ENCODE peak calls at places on chromosome 21, in six cellular contexts. One of them, this sample, is unnamed.

GRCh38 chr21:15309721-15310120 is 244.9 kb upstream of the NRIP1 start:
- DNase-seq in Peyer's patch: no peak
- DNase-seq in mucosa of descending colon: no peak
- DNase-seq in GM12865: no peak
- DNase-seq in CD4-positive, alpha-beta T cell: no peak
- DNase-seq in cardiac fibroblast: peak
- DNase-seq in this sample: no peak

GRCh38 chr21:45590246-45590725 is 48.0 kb upstream of the SLC19A1 start:
- DNase-seq in cardiac fibroblast: peak
- DNase-seq in CD4-positive, alpha-beta T cell: peak
- DNase-seq in Peyer's patch: peak
- DNase-seq in mucosa of descending colon: peak
- DNase-seq in GM12865: peak
- DNase-seq in this sample: peak

GRCh38 chr21:17441370-17441769 is 71.5 kb upstream of the CXADR start:
- DNase-seq in cardiac fibroblast: peak
- DNase-seq in mucosa of descending colon: peak
- DNase-seq in Peyer's patch: no peak
- DNase-seq in CD4-positive, alpha-beta T cell: no peak
- DNase-seq in GM12865: no peak
- DNase-seq in this sample: no peak

GRCh38 chr21:16309250-16309971 is 579.6 kb downstream of the USP25 start:
- DNase-seq in CD4-positive, alpha-beta T cell: no peak
- DNase-seq in Peyer's patch: no peak
- DNase-seq in GM12865: no peak
- DNase-seq in mucosa of descending colon: no peak
- DNase-seq in cardiac fibroblast: no peak
- DNase-seq in this sample: no peak

GRCh38 chr21:16279658-16280581 is 550.1 kb downstream of the USP25 start:
- DNase-seq in CD4-positive, alpha-beta T cell: no peak
- DNase-seq in mucosa of descending colon: no peak
- DNase-seq in GM12865: no peak
- DNase-seq in cardiac fibroblast: peak
- DNase-seq in Peyer's patch: no peak
- DNase-seq in this sample: no peak

GRCh38 chr21:23162213-23162946 is 2164.2 kb downstream of the NCAM2 start:
- DNase-seq in Peyer's patch: no peak
- DNase-seq in cardiac fibroblast: no peak
- DNase-seq in GM12865: no peak
- DNase-seq in CD4-positive, alpha-beta T cell: no peak
- DNase-seq in mucosa of descending colon: no peak
- DNase-seq in this sample: no peak

GRCh38 chr21:36699546-36700294 is 805 bp downstream of the SIM2 start:
- DNase-seq in mucosa of descending colon: no peak
- DNase-seq in Peyer's patch: no peak
- DNase-seq in GM12865: no peak
- DNase-seq in CD4-positive, alpha-beta T cell: no peak
- DNase-seq in cardiac fibroblast: no peak
- DNase-seq in this sample: no peak

GRCh38 chr21:44425307-44425894 is 29.9 kb upstream of the LRRC3 start:
- DNase-seq in CD4-positive, alpha-beta T cell: no peak
- DNase-seq in GM12865: no peak
- DNase-seq in Peyer's patch: no peak
- DNase-seq in cardiac fibroblast: no peak
- DNase-seq in mucosa of descending colon: no peak
- DNase-seq in this sample: peak

GRCh38 chr21:32844653-32845443 is 73.3 kb upstream of the PAXBP1 start:
- DNase-seq in GM12865: no peak
- DNase-seq in Peyer's patch: no peak
- DNase-seq in cardiac fibroblast: peak
- DNase-seq in CD4-positive, alpha-beta T cell: no peak
- DNase-seq in mucosa of descending colon: no peak
- DNase-seq in this sample: no peak

GRCh38 chr21:16713331-16714114 is 799.3 kb upstream of the CXADR start:
- DNase-seq in mucosa of descending colon: no peak
- DNase-seq in cardiac fibroblast: peak
- DNase-seq in GM12865: no peak
- DNase-seq in CD4-positive, alpha-beta T cell: no peak
- DNase-seq in Peyer's patch: no peak
- DNase-seq in this sample: no peak

GRCh38 chr21:38167345-38167744 is 89.4 kb upstream of the KCNJ15 start:
- DNase-seq in GM12865: no peak
- DNase-seq in cardiac fibroblast: no peak
- DNase-seq in mucosa of descending colon: no peak
- DNase-seq in Peyer's patch: no peak
- DNase-seq in CD4-positive, alpha-beta T cell: no peak
- DNase-seq in this sample: no peak

GRCh38 chr21:38175321-38175720 is 81.5 kb upstream of the KCNJ15 start:
- DNase-seq in Peyer's patch: no peak
- DNase-seq in mucosa of descending colon: no peak
- DNase-seq in cardiac fibroblast: peak
- DNase-seq in CD4-positive, alpha-beta T cell: no peak
- DNase-seq in GM12865: no peak
- DNase-seq in this sample: no peak

GRCh38 chr21:38170705-38171682 is 85.8 kb upstream of the KCNJ15 start:
- DNase-seq in cardiac fibroblast: peak
- DNase-seq in Peyer's patch: no peak
- DNase-seq in mucosa of descending colon: no peak
- DNase-seq in GM12865: no peak
- DNase-seq in CD4-positive, alpha-beta T cell: no peak
- DNase-seq in this sample: no peak

GRCh38 chr21:38170283-38170682 is 86.5 kb upstream of the KCNJ15 start:
- DNase-seq in cardiac fibroblast: peak
- DNase-seq in Peyer's patch: no peak
- DNase-seq in CD4-positive, alpha-beta T cell: no peak
- DNase-seq in GM12865: peak
- DNase-seq in mucosa of descending colon: peak
- DNase-seq in this sample: peak

DNA sequence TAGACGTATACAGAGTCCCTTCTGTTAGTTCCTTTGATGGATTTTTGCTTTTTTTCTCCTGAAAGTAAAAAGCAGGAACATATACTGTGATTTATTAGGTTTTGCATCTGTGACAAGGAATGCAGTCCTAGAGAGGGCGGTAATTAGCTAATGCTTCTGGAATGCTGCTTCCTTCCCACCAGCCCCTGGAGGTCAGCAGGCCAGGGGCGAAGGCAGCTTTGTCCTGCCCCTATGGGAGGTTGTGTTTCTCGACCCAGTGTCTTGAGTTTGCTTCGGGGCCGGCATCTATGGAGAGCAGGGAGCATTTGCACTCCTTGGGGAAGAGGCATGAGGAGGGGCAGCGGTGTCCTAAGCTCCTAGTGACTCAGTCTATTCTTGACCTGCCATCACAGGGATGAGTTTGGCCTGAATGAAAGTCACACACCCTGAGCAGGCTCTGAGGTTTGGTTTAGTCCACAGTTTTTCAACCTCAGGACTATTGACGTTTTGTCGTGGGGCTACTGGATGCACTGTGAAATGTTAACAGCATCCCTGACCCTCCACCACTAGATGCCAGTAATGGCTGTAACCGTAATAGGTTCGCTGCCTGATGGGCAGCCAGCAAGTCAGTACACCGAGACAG is 85.0 kb upstream of the KCNJ15 start:
- DNase-seq in GM12865: no peak
- DNase-seq in CD4-positive, alpha-beta T cell: no peak
- DNase-seq in mucosa of descending colon: no peak
- DNase-seq in Peyer's patch: no peak
- DNase-seq in cardiac fibroblast: peak
- DNase-seq in this sample: no peak
- TF ChIP-seq CTCF in GM12865: peak
- TF ChIP-seq CTCF in CD4-positive, alpha-beta T cell: no peak
- TF ChIP-seq CTCF in mucosa of descending colon: no peak
- TF ChIP-seq CTCF in Peyer's patch: no peak
- TF ChIP-seq CTCF in cardiac fibroblast: peak
- TF ChIP-seq CTCF in this sample: no peak

GRCh38 chr21:25361765-25362164 is 245.5 kb downstream of the MRPL39 start:
- DNase-seq in cardiac fibroblast: no peak
- DNase-seq in CD4-positive, alpha-beta T cell: no peak
- DNase-seq in GM12865: no peak
- DNase-seq in mucosa of descending colon: no peak
- DNase-seq in Peyer's patch: no peak
- DNase-seq in this sample: no peak
- TF ChIP-seq CTCF in cardiac fibroblast: no peak
- TF ChIP-seq CTCF in CD4-positive, alpha-beta T cell: no peak
- TF ChIP-seq CTCF in GM12865: no peak
- TF ChIP-seq CTCF in mucosa of descending colon: no peak
- TF ChIP-seq CTCF in Peyer's patch: no peak
- TF ChIP-seq CTCF in this sample: no peak

DNA sequence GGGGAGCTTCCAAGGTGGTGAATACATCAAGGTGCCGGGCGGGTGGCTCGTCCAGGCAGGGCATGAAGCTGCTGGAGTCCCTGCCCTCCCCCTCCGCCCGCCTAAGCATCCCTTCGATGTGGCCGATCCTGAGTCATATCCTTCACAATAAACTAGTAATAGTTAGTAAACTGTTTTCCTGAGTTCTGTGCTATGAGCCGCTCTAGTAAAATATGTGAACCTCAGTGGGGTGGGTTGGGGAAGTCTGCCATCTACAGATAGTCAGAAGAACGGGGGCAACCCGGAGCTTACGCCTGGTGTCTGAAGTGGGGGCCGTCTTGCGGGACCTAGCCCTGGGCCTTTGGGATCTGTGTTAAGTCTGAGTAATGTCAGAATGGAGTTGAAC is 21.6 kb downstream of the C2CD2 start:
- DNase-seq in mucosa of descending colon: no peak
- DNase-seq in CD4-positive, alpha-beta T cell: no peak
- DNase-seq in GM12865: no peak
- DNase-seq in Peyer's patch: no peak
- DNase-seq in cardiac fibroblast: peak
- DNase-seq in this sample: no peak
- TF ChIP-seq CTCF in mucosa of descending colon: no peak
- TF ChIP-seq CTCF in CD4-positive, alpha-beta T cell: no peak
- TF ChIP-seq CTCF in GM12865: no peak
- TF ChIP-seq CTCF in Peyer's patch: no peak
- TF ChIP-seq CTCF in cardiac fibroblast: peak
- TF ChIP-seq CTCF in this sample: peak

DNA sequence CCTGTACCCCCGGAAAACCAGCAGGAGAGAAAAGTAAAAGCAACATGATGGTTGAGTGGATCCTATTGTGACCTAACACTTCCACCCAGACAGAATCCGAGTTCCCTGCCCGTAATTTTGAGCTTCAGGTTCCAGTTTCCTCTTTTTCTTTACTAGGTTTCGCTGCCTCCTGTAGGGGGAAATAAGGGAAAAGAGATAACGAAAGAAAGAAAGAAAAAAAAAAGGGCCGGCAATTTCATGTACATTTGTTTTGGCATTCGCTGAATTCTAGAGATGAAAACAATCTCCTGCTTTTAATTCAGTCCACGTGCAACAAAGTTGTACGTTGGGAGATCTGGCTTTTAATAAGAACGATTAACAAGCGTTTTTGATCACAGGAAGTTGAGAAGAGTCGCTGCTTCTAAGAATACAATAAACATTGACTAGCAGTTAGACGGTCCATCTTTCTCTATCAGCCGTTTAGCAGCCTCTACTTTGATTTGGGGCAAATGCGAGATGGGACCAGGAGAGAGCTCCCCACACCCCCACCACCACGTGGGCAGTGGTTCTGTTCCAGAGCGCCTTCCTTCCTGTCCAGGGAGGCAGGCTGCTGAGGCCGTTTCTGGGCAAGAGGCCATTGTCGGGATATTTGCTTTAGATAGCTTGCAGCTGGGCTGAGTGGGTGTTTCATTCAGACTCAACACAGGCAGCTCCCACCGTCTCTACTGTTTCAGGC is 155.9 kb upstream of the RUNX1 start:
- DNase-seq in CD4-positive, alpha-beta T cell: no peak
- DNase-seq in cardiac fibroblast: peak
- DNase-seq in GM12865: no peak
- DNase-seq in Peyer's patch: peak
- DNase-seq in mucosa of descending colon: peak
- DNase-seq in this sample: no peak
- TF ChIP-seq CTCF in CD4-positive, alpha-beta T cell: no peak
- TF ChIP-seq CTCF in cardiac fibroblast: peak
- TF ChIP-seq CTCF in GM12865: no peak
- TF ChIP-seq CTCF in Peyer's patch: no peak
- TF ChIP-seq CTCF in mucosa of descending colon: no peak
- TF ChIP-seq CTCF in this sample: peak

DNA sequence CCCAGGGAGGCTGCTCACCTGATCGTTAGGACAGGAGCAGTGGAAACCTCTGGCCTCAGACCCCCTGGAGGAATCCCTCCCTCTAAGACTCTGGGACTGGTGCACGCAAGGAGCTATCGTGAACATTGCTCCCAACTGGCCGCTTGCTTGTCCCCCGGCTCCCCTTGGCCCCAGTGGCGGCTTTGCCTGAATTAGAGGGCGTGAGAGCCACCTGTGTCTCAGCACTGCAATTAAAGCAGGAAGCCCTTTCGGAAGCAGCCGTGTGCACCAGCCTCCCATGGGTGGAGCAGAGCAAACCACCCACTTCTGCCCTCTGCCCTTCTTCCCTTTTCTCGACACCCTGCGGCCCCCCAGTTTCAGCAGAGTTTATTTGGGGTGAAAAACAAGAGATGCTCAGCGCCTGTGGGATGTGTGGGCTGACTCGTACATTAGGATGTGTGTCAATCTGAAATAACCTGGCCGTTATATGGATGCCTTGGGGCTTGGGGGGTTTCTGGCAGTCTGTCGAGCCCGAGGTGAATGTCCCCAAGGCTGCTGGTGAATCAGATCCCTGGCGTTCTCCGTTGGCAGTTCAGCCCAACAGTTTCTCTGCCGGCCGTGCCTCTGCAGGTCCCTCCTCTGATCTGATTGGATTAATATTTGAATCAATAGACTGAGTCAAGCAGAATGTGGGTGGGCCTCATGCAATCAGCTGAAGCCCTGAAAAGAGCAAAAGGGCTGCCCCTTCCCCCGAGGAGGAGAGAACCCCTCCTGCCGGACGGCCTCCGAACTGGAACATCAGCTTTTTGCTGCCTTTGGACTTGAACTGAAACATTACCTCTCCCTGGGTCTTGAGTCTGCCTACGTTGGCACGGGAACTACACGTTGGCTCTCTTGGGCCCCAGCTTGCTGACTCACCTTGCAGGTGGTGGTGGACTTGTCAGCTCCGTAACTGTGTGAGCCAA is 7.3 kb upstream of the UMODL1 start:
- DNase-seq in cardiac fibroblast: no peak
- DNase-seq in CD4-positive, alpha-beta T cell: peak
- DNase-seq in Peyer's patch: peak
- DNase-seq in mucosa of descending colon: peak
- DNase-seq in GM12865: peak
- DNase-seq in this sample: peak
- TF ChIP-seq CTCF in cardiac fibroblast: no peak
- TF ChIP-seq CTCF in CD4-positive, alpha-beta T cell: no peak
- TF ChIP-seq CTCF in Peyer's patch: no peak
- TF ChIP-seq CTCF in mucosa of descending colon: no peak
- TF ChIP-seq CTCF in GM12865: no peak
- TF ChIP-seq CTCF in this sample: no peak

GRCh38 chr21:34074283-34075098 is 1.1 kb downstream of the MRPS6 start:
- DNase-seq in Peyer's patch: no peak
- DNase-seq in mucosa of descending colon: peak
- DNase-seq in GM12865: peak
- DNase-seq in cardiac fibroblast: peak
- DNase-seq in CD4-positive, alpha-beta T cell: no peak
- DNase-seq in this sample: no peak
- TF ChIP-seq CTCF in Peyer's patch: peak
- TF ChIP-seq CTCF in mucosa of descending colon: no peak
- TF ChIP-seq CTCF in GM12865: no peak
- TF ChIP-seq CTCF in cardiac fibroblast: no peak
- TF ChIP-seq CTCF in CD4-positive, alpha-beta T cell: no peak
- TF ChIP-seq CTCF in this sample: no peak